ENCODE peak calls at places on chromosomes 11 and 22, in five cellular contexts. T, U, Q, B and P are unnamed samples.

GRCh38 chr22:25746012-25746373 is 4.0 kb downstream of the MYO18B start:
- DNase-seq in T (no peak), U (no peak), Q (no peak), B (no peak), P (peak; percentile 43)

GRCh38 chr11:126791446-126791845 is 209.1 kb downstream of the KIRREL3 start:
- DNase-seq in T (no peak), U (no peak), Q (peak; percentile 64), B (no peak), P (no peak)

GRCh38 chr22:28477556-28477955 is 202.1 kb downstream of the TTC28 start:
- DNase-seq in T (no peak), U (no peak), Q (no peak), B (no peak), P (no peak)

GRCh38 chr11:126971305-126971704 is 29.3 kb downstream of the KIRREL3 start:
- DNase-seq in T (no peak), U (no peak), Q (no peak), B (no peak), P (no peak)

GRCh38 chr11:75773595-75774353 is 5.2 kb downstream of the DGAT2 start:
- DNase-seq in T (no peak), U (no peak), Q (no peak), B (no peak), P (no peak)

GRCh38 chr11:78268516-78269410 is 80.0 kb downstream of the USP35 start:
- DNase-seq in T (no peak), U (no peak), Q (no peak), B (no peak), P (peak; percentile 26)

GRCh38 chr11:86741489-86742435 is 58.6 kb upstream of the PRSS23 start:
- DNase-seq in T (peak; percentile 89), U (no peak), Q (no peak), B (no peak), P (peak; percentile 95)

GRCh38 chr11:103294516-103294915 is 185.3 kb downstream of the DYNC2H1 start:
- DNase-seq in T (peak; percentile 20), U (no peak), Q (no peak), B (peak; percentile 84), P (peak; percentile 12)

GRCh38 chr22:47251911-47252310 is 489.5 kb downstream of the TBC1D22A start:
- DNase-seq in T (no peak), U (no peak), Q (no peak), B (no peak), P (no peak)

GRCh38 chr22:20465759-20466077 is 28.1 kb upstream of the SCARF2 start:
- DNase-seq in T (no peak), U (no peak), Q (no peak), B (no peak), P (no peak)

GRCh38 chr22:32897400-32897799 is 95.9 kb downstream of the TIMP3 start:
- DNase-seq in T (peak; percentile 70), U (no peak), Q (no peak), B (peak; percentile 74), P (peak; percentile 43)

GRCh38 chr11:108018708-108019107 is 10.0 kb downstream of the CUL5 start:
- DNase-seq in T (no peak), U (no peak), Q (no peak), B (no peak), P (no peak)

GRCh38 chr11:108019870-108020540 is 11.3 kb downstream of the CUL5 start:
- DNase-seq in T (peak; percentile 36), U (no peak), Q (no peak), B (no peak), P (peak; percentile 25)

GRCh38 chr11:108012139-108012725 is 3.5 kb downstream of the CUL5 start:
- DNase-seq in T (no peak), U (no peak), Q (no peak), B (no peak), P (no peak)

DNA sequence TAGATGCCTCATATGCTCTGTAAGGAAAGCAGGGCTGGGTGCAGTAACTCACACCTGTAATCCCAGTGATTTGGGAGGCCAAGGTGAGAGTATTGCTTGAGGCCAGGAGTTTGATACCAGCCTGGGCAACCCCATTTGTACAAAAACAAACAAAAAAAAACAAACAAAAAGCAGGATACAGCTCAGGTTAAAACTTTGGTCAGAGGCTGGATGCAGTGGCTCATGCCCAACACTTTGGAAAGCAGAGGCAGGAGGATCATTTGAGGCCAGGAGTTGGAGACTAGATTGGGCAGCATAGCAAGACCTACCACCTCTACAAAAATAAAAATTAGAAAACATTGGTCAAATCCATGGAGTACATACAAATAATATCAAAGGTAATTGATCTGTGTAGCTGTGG is 7.9 kb downstream of the CUL5 start:
- DNase-seq in T (no peak), U (no peak), Q (no peak), B (no peak), P (no peak)
- H3K4me3 ChIP-seq in T (no peak overlapping the region), U (no peak overlapping the region), Q (no peak overlapping the region), B (no peak overlapping the region), P (no peak overlapping the region)

GRCh38 chr11:89015614-89016013 is 50.2 kb downstream of the GRM5 start:
- DNase-seq in T (no peak), U (no peak), Q (no peak), B (no peak), P (no peak)
- H2AFZ ChIP-seq in T (no peak overlapping the region), U (no peak overlapping the region), Q (no peak overlapping the region), B (no peak overlapping the region), P (no peak overlapping the region)

DNA sequence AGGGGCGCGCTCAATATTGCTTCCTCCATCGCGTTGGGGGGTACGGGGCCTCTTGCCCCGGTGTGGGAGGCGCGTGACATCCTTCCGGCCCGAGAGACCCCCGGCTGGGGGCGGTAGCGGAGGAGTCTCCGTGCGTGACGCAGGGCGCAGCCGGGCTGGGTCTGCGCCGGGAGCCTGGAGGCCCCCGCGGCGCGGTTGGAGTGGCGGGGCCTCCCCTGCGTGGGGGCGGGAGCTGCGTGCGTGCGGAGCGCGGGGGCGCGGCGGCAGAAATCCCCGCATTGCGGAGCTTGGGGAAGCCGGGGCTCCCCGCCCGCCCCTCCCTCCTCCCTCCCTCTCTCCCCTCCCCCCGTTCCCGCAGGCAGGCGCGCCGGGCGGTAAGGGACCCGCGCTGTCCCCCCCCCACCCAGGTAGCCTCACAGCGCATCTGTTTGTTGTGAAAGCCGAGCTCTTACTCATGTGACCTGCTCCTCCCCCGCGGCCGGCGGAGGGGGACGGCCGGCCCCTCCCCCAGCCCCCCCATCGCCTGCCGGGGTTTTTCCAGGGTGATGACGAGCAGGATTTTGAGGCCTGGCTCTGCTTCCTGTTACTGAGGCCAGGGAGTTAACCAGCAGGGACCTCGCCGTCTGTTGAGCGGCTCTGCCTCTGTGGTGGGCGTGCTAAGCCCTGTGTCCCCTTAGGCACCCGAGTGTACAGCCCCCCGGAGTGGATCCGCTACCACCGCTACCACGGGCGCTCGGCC is 1.6 kb downstream of the PIM3 start:
- DNase-seq in T (peak; percentile 96), U (peak; percentile 76), Q (peak; percentile 77), B (peak; percentile 69), P (peak; percentile 93)
- H3K18ac ChIP-seq in T (peak overlapping the region; percentile 85), U (peak overlapping the region; percentile 98), Q (peak overlapping the region; percentile 60), B (peak overlapping the region; percentile 88), P (peak overlapping the region; percentile 74)

DNA sequence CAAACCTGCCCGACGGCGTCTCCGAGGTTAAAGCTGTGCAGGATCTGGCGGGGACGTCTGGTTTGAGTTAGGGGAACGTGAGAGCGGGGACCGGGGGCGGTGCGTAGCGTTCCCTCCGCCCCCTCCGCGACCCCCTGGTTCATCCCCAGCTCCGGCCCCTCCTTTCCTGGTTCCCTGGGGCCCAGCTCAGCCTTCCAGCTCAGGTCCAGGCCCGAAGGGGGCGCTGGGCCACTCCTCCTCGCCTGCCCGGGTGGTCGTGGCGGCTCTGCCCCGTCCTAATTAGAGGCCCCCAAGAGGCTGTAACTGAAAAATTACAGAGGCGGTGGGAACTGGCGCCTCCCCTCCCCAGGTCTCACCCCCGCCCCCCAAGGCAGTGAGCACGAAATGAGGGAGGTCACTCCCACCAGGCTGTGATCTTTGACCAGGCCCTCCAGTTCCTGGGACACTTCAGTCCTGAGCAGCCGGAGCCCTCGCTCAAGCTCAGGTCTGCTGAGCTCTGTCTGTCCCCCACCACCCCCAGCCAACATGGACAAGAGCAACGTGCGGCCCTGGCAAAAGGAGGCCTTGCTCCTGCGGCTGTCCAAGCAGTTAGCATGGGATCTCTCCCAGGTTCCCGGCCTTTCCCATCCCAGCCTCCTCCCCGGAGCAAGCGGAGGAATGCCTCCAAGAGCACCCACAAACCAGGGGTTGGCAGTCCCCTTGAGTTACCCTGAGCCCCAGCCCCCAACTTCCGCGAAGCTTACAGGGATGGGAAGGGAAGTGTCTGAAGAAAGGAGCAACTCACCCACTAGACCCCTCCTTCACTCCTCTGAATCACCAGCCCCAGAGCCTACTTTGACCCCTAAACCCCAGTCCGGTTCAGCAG is 3.3 kb downstream of the CD248 start:
- DNase-seq in T (peak; percentile 63), U (peak; percentile 51), Q (no peak), B (no peak), P (peak; percentile 40)
- H3K4me3 ChIP-seq in T (peak overlapping the region; percentile 99), U (peak overlapping the region; percentile 55), Q (peak overlapping the region; percentile 48), B (peak overlapping the region; percentile 25), P (peak overlapping the region; percentile 72)

DNA sequence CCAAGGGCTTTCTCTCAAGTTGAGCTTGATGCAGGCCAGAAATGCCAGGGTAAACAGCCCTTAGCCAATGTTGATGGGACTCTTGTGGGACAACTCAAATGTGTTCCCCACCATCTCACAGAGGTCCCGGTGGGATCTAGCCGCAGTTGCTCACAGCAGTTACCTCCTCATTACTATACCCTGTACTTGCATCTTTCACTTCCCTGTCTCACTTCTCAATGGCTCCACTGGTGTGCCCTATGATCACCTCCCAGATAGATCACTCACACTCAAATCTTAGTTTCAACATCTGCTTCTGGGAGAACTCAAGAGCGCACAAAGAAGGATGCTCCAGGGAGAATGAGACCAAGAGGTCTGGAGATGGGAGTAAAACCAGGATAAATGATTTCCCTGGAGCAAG is 47.0 kb downstream of the RCN1 start:
- DNase-seq in T (no peak), U (no peak), Q (no peak), B (no peak), P (no peak)
- H2AFZ ChIP-seq in T (no peak overlapping the region), U (no peak overlapping the region), Q (no peak overlapping the region), B (no peak overlapping the region), P (peak overlapping the region; percentile 82)

GRCh38 chr22:30228509-30229359 is 17.8 kb downstream of the LIF start:
- DNase-seq in T (no peak), U (no peak), Q (no peak), B (no peak), P (no peak)
- H3K18ac ChIP-seq in T (no peak overlapping the region), U (peak overlapping the region; percentile 86), Q (peak overlapping the region; percentile 48), B (peak overlapping the region; percentile 33), P (peak overlapping the region; percentile 49)